ENCODE peak calls at places on chromosomes 7 and 10, in nine cellular contexts. Q is HCT116; L is astrocyte; Z is adrenal gland; G is bronchial epithelial cell; E is CD4-positive, CD25-positive, alpha-beta regulatory T cell; H is body of pancreas; Y is small intestine; F is ovary. B is an unnamed sample. For H3K36me3, the result is how much of the 10 kb centered on the place peaks cover.

GRCh38 chr7:25260862-25261454 is 32.7 kb upstream of the NPVF start:
- DNase-seq in Q (no peak), L (peak), Z (no peak), G (peak), E (no peak), H (no peak), Y (peak), F (no peak), B (no peak)

GRCh38 chr7:135659159-135659837 is 3.0 kb upstream of the STMP1 start:
- DNase-seq in Q (no peak), L (no peak), Z (no peak), G (no peak), E (no peak), H (no peak), Y (no peak), F (no peak), B (no peak)

GRCh38 chr7:135965602-135966001 is 11.6 kb downstream of the MTPN start:
- DNase-seq in Q (no peak), L (no peak), Z (no peak), G (no peak), E (no peak), H (no peak), Y (no peak), F (no peak), B (no peak)

GRCh38 chr7:155372782-155373358 is 75.2 kb downstream of the INSIG1 start:
- DNase-seq in Q (no peak), L (no peak), Z (no peak), G (no peak), E (no peak), H (no peak), Y (no peak), F (no peak), B (no peak)

GRCh38 chr10:114399576-114399975 is 4.7 kb downstream of the AFAP1L2 start:
- DNase-seq in Q (no peak), L (peak), Z (no peak), G (no peak), E (no peak), H (no peak), Y (no peak), F (no peak), B (no peak)

GRCh38 chr10:87519582-87519981 is 14.9 kb downstream of the MINPP1 start:
- DNase-seq in Q (no peak), L (no peak), Z (no peak), G (no peak), E (no peak), H (no peak), Y (no peak), F (no peak), B (no peak)

GRCh38 chr10:325282-325681 is 190.0 kb downstream of the ZMYND11 start:
- DNase-seq in Q (no peak), L (no peak), Z (no peak), G (no peak), E (no peak), H (no peak), Y (no peak), F (no peak), B (no peak)

GRCh38 chr10:7411671-7412481 is 1.0 kb upstream of the SFMBT2 start:
- DNase-seq in Q (no peak), L (no peak), Z (peak), G (no peak), E (no peak), H (no peak), Y (no peak), F (peak), B (no peak)

GRCh38 chr7:24974026-24974832 is 5.7 kb downstream of the OSBPL3 start:
- DNase-seq in Q (no peak), L (no peak), Z (no peak), G (no peak), E (no peak), H (no peak), Y (no peak), F (no peak), B (peak)

GRCh38 chr10:32795598-32796183 is 162.3 kb downstream of the ITGB1 start:
- DNase-seq in Q (peak), L (peak), Z (no peak), G (peak), E (no peak), H (no peak), Y (peak), F (no peak), B (no peak)

GRCh38 chr10:67239864-67240497 is 314.1 kb downstream of the LRRTM3 start:
- DNase-seq in Q (no peak), L (no peak), Z (no peak), G (no peak), E (no peak), H (no peak), Y (no peak), F (no peak), B (no peak)

GRCh38 chr7:342681-343216 is 52.8 kb downstream of the FOXL3 start:
- DNase-seq in Q (no peak), L (no peak), Z (no peak), G (no peak), E (no peak), H (no peak), Y (no peak), F (no peak), B (no peak)

GRCh38 chr7:128164061-128164954 is 76.8 kb upstream of the LEP start:
- DNase-seq in Q (peak), L (peak), Z (no peak), G (peak), E (no peak), H (peak), Y (no peak), F (no peak), B (peak)

GRCh38 chr7:10940748-10941358 is 32.8 kb upstream of the PHF14 start:
- DNase-seq in Q (no peak), L (no peak), Z (no peak), G (peak), E (peak), H (no peak), Y (peak), F (no peak), B (no peak)

GRCh38 chr10:3852147-3852904 is 67.3 kb upstream of the KLF6 start:
- DNase-seq in Q (peak), L (peak), Z (peak), G (peak), E (peak), H (peak), Y (peak), F (peak), B (peak)

GRCh38 chr7:28627263-28627653 is 214.9 kb downstream of the CREB5 start:
- DNase-seq in Q (no peak), L (peak), Z (no peak), G (no peak), E (no peak), H (no peak), Y (no peak), F (no peak), B (peak)

GRCh38 chr7:6446977-6447588 is 671 bp downstream of the DAGLB start:
- DNase-seq in Q (peak), L (peak), Z (peak), G (peak), E (no peak), H (peak), Y (peak), F (peak), B (peak)

GRCh38 chr7:77441046-77441445 is 24.9 kb upstream of the GSAP start:
- DNase-seq in Q (no peak), L (no peak), Z (no peak), G (peak), E (no peak), H (no peak), Y (no peak), F (no peak), B (no peak)

GRCh38 chr7:7449055-7449454 is 86.6 kb downstream of the COL28A1 start:
- DNase-seq in Q (no peak), L (no peak), Z (no peak), G (no peak), E (no peak), H (no peak), Y (no peak), F (no peak), B (no peak)

GRCh38 chr10:53664620-53665019 is 892.0 kb upstream of the MBL2 start:
- DNase-seq in Q (no peak), L (no peak), Z (no peak), G (peak), E (no peak), H (no peak), Y (peak), F (no peak), B (peak)

GRCh38 chr10:102605712-102606111 is 38.6 kb upstream of the TRIM8 start:
- DNase-seq in Q (no peak), L (peak), Z (no peak), G (peak), E (no peak), H (no peak), Y (no peak), F (no peak), B (no peak)

GRCh38 chr7:94449151-94449725 is 54.5 kb downstream of the COL1A2 start:
- DNase-seq in Q (peak), L (no peak), Z (no peak), G (peak), E (no peak), H (no peak), Y (peak), F (no peak), B (no peak)

GRCh38 chr7:78073470-78074382 is 275.2 kb downstream of the PHTF2 start:
- DNase-seq in Q (no peak), L (peak), Z (no peak), G (peak), E (no peak), H (no peak), Y (peak), F (no peak), B (no peak)

GRCh38 chr7:112596260-112596659 is 115.5 kb downstream of the LSMEM1 start:
- DNase-seq in Q (no peak), L (peak), Z (no peak), G (peak), E (no peak), H (no peak), Y (no peak), F (no peak), B (no peak)

GRCh38 chr10:35611750-35612149 is 6.6 kb downstream of the GJD4 start:
- DNase-seq in Q (no peak), L (no peak), Z (no peak), G (no peak), E (no peak), H (no peak), Y (no peak), F (no peak), B (no peak)

GRCh38 chr10:125514206-125515162 is 168.5 kb downstream of the TEX36 start:
- DNase-seq in Q (no peak), L (no peak), Z (peak), G (no peak), E (no peak), H (no peak), Y (no peak), F (no peak), B (no peak)

GRCh38 chr7:153389261-153389660 is 629.7 kb downstream of the ACTR3B start:
- DNase-seq in Q (no peak), L (no peak), Z (no peak), G (peak), E (no peak), H (no peak), Y (no peak), F (no peak), B (peak)

GRCh38 chr10:70915206-70915605 is 26.8 kb upstream of the PCBD1 start:
- DNase-seq in Q (no peak), L (no peak), Z (no peak), G (no peak), E (no peak), H (no peak), Y (no peak), F (no peak), B (no peak)

GRCh38 chr10:91778485-91778884 is 19.7 kb upstream of the TNKS2 start:
- DNase-seq in Q (no peak), L (no peak), Z (no peak), G (no peak), E (no peak), H (no peak), Y (no peak), F (no peak), B (no peak)

GRCh38 chr10:114261116-114261515 is 22.1 kb downstream of the VWA2 start:
- DNase-seq in Q (no peak), L (peak), Z (no peak), G (peak), E (no peak), H (no peak), Y (no peak), F (no peak), B (no peak)

GRCh38 chr7:31114593-31115343 is 62.7 kb downstream of the ADCYAP1R1 start:
- DNase-seq in Q (no peak), L (peak), Z (no peak), G (peak), E (no peak), H (no peak), Y (peak), F (no peak), B (no peak)

GRCh38 chr7:88546808-88547207 is 212.7 kb upstream of the ZNF804B start:
- DNase-seq in Q (peak), L (no peak), Z (no peak), G (peak), E (no peak), H (peak), Y (no peak), F (no peak), B (peak)

GRCh38 chr10:103699611-103700435 is 155.6 kb downstream of the SH3PXD2A start:
- DNase-seq in Q (no peak), L (no peak), Z (no peak), G (no peak), E (no peak), H (no peak), Y (no peak), F (no peak), B (no peak)

GRCh38 chr10:63929826-63930467 is 408.7 kb downstream of the REEP3 start:
- DNase-seq in Q (no peak), L (no peak), Z (peak), G (peak), E (no peak), H (no peak), Y (no peak), F (peak), B (no peak)

GRCh38 chr10:8051851-8052257 is 2.6 kb upstream of the GATA3 start:
- DNase-seq in Q (no peak), L (no peak), Z (no peak), G (no peak), E (no peak), H (no peak), Y (no peak), F (no peak), B (no peak)

GRCh38 chr7:86469680-86470295 is 173.9 kb upstream of the GRM3 start:
- DNase-seq in Q (peak), L (peak), Z (peak), G (peak), E (no peak), H (peak), Y (peak), F (no peak), B (peak)

GRCh38 chr7:143485500-143485899 is 7.8 kb downstream of the TAS2R41 start:
- DNase-seq in Q (no peak), L (peak), Z (no peak), G (no peak), E (no peak), H (no peak), Y (no peak), F (no peak), B (peak)

GRCh38 chr10:1074063-1074747 is 18.0 kb downstream of the WDR37 start:
- DNase-seq in Q (no peak), L (no peak), Z (no peak), G (no peak), E (no peak), H (no peak), Y (no peak), F (no peak), B (no peak)

GRCh38 chr7:29401827-29402226 is 161.8 kb upstream of the PRR15 start:
- DNase-seq in Q (no peak), L (no peak), Z (no peak), G (no peak), E (no peak), H (no peak), Y (no peak), F (no peak), B (no peak)

GRCh38 chr10:117165557-117166419 is 27.7 kb upstream of the VAX1 start:
- DNase-seq in Q (peak), L (peak), Z (peak), G (no peak), E (no peak), H (peak), Y (peak), F (no peak), B (peak)

GRCh38 chr10:117164878-117165556 is 26.9 kb upstream of the VAX1 start:
- DNase-seq in Q (no peak), L (no peak), Z (no peak), G (no peak), E (no peak), H (no peak), Y (no peak), F (no peak), B (no peak)

GRCh38 chr10:117167346-117168134 is 29.5 kb upstream of the VAX1 start:
- DNase-seq in Q (no peak), L (no peak), Z (no peak), G (no peak), E (no peak), H (peak), Y (no peak), F (no peak), B (no peak)

GRCh38 chr10:117168135-117168674 is 29.1 kb upstream of the KCNK18 start:
- DNase-seq in Q (no peak), L (peak), Z (peak), G (no peak), E (peak), H (peak), Y (peak), F (peak), B (peak)

GRCh38 chr10:117166420-117167345 is 28.6 kb upstream of the VAX1 start:
- DNase-seq in Q (no peak), L (no peak), Z (no peak), G (peak), E (no peak), H (no peak), Y (peak), F (no peak), B (no peak)
- H3K4me3 ChIP-seq in Q (no peak), L (no peak), Z (no peak), G (no peak), E (no peak), H (no peak), Y (no peak), F (no peak), B (no peak)

DNA sequence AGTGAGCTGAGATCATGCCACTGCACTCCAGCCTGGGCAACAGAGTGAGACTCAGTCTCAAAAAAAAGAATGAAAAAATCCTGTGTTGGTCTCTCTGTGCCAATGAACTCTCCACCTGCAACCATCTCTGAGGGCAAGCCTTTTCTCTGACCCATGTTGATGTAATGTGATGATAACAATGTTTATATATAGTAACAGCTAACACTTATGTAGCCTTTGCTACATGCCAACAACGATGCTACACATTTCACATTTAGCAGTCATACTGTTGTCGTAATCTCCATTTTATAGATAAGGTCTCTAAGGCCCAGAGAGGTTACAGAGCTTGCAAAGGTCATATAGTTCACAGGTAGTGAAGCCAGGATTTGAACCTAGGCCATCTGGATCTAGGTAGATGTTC is 11.5 kb downstream of the COX15 start:
- DNase-seq in Q (no peak), L (no peak), Z (no peak), G (no peak), E (no peak), H (no peak), Y (no peak), F (no peak), B (no peak)
- H3K36me3 ChIP-seq in Q (half or more), L (half or more), Z (under half), G (under half), E (half or more), H (under half), Y (under half), F (under half), B (half or more)

GRCh38 chr7:12872487-12872886 is 185.1 kb downstream of the ARL4A start:
- DNase-seq in Q (no peak), L (no peak), Z (no peak), G (no peak), E (no peak), H (no peak), Y (no peak), F (no peak), B (no peak)
- H3K4me3 ChIP-seq in Q (no peak), L (no peak), Z (no peak), G (no peak), E (no peak), H (no peak), Y (no peak), F (no peak), B (no peak)

GRCh38 chr10:133415752-133416151 is 8.7 kb downstream of the SPRN start:
- DNase-seq in Q (no peak), L (no peak), Z (no peak), G (no peak), E (no peak), H (no peak), Y (no peak), F (no peak), B (no peak)
- H3K36me3 ChIP-seq in Q (under half), L (under half), Z (under half), G (under half), E (under half), H (under half), Y (under half), F (under half), B (half or more)

DNA sequence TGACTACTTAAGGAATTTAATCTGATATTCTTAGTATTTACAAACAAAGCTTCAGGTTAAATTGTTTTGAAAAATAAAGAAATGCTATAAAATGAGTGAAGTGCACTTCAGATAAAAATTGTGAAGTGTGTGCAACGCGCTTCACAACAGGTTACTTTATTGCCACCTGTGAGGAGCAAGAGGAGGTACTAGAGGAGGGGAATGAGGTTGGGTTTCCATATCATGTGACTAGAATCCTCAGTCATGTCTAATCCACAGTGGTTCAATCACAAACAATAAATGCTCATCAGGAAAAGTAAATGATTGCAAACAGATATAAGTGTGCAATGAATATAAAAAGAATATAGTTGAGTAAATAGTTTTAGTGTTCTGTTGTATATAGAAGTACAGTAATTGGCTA is 34.5 kb upstream of the CD36 start:
- DNase-seq in Q (no peak), L (no peak), Z (no peak), G (no peak), E (no peak), H (no peak), Y (no peak), F (no peak), B (no peak)
- H3K4me3 ChIP-seq in Q (no peak), L (no peak), Z (no peak), G (no peak), E (no peak), H (no peak), Y (no peak), F (no peak), B (no peak)

GRCh38 chr10:74081918-74082317 is 68.7 kb downstream of the AP3M1 start:
- DNase-seq in Q (no peak), L (no peak), Z (no peak), G (no peak), E (no peak), H (no peak), Y (no peak), F (no peak), B (no peak)

GRCh38 chr10:74078037-74078436 is 72.6 kb downstream of the AP3M1 start:
- DNase-seq in Q (no peak), L (peak), Z (no peak), G (no peak), E (no peak), H (no peak), Y (peak), F (no peak), B (peak)

GRCh38 chr10:74079028-74079913 is 71.4 kb downstream of the AP3M1 start:
- DNase-seq in Q (no peak), L (no peak), Z (no peak), G (no peak), E (no peak), H (no peak), Y (no peak), F (no peak), B (no peak)

GRCh38 chr10:74081192-74081803 is 69.3 kb downstream of the AP3M1 start:
- DNase-seq in Q (peak), L (peak), Z (peak), G (peak), E (peak), H (peak), Y (peak), F (peak), B (peak)

DNA sequence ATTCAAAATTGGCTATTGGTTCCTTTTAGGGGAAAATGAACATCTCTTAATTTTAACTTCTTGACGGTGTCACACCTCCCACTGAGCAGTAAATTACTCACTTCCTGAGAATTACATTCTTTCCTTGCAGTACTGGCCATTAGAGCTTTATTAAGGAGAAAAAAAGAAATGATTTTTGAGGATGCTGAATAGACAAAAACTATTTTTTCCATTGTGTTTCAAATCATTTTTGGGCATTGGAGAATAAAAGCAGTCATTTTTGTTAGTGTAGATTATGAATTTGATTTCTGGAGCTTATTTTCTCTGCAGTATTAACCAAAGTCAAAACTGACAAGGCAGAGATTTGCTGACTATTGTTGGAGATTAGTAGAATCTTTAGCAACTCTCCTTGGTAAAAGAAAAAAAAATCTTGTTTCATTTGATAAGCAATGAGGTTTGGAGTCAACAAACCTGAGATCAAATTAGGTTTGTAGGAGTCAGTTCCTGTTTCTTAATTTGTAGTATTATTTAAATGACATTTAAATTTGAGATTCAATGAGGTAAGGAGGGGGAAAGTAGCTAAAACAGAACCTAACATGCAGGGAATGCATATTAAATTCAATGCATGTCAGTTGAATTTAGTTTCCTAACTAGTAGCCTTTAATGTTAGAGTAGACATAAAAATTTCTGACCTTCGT is 70.6 kb downstream of the AP3M1 start:
- DNase-seq in Q (peak), L (peak), Z (no peak), G (peak), E (no peak), H (no peak), Y (no peak), F (no peak), B (no peak)
- H3K36me3 ChIP-seq in Q (under half), L (under half), Z (under half), G (under half), E (under half), H (under half), Y (under half), F (under half), B (half or more)

GRCh38 chr10:132299381-132300336 is 8.1 kb downstream of the STK32C start:
- DNase-seq in Q (no peak), L (no peak), Z (no peak), G (no peak), E (no peak), H (no peak), Y (no peak), F (no peak), B (no peak)
- H3K4me3 ChIP-seq in Q (no peak), L (no peak), Z (no peak), G (no peak), E (no peak), H (no peak), Y (no peak), F (no peak), B (no peak)

B was measured in MG63.